ENCODE peak calls at places on chromosome X, in six cellular contexts. One of them, this sample, is unnamed.

GRCh38 chrX:122094611-122095010 is 1047.2 kb downstream of the GLUD2 start:
- DNase-seq in tibial nerve: no peak
- DNase-seq in SK-N-SH: no peak
- DNase-seq in stomach: no peak
- DNase-seq in sigmoid colon: no peak
- DNase-seq in HepG2: no peak
- DNase-seq in this sample: no peak

GRCh38 chrX:140057001-140057411 is 91.7 kb upstream of the CXorf66 start:
- DNase-seq in HepG2: peak; percentile 51
- DNase-seq in sigmoid colon: peak; percentile 80
- DNase-seq in stomach: peak; percentile 80
- DNase-seq in SK-N-SH: peak; percentile 65
- DNase-seq in tibial nerve: peak; percentile 46
- DNase-seq in this sample: peak; percentile 67

GRCh38 chrX:121011254-121011653 is 25.7 kb upstream of the CT47A1 start:
- DNase-seq in tibial nerve: no peak
- DNase-seq in HepG2: peak; percentile 52
- DNase-seq in stomach: no peak
- DNase-seq in SK-N-SH: no peak
- DNase-seq in sigmoid colon: no peak
- DNase-seq in this sample: no peak

GRCh38 chrX:34300871-34301270 is 168.8 kb upstream of the FAM47A start:
- DNase-seq in sigmoid colon: no peak
- DNase-seq in HepG2: peak; percentile 6
- DNase-seq in SK-N-SH: peak; percentile 13
- DNase-seq in stomach: no peak
- DNase-seq in tibial nerve: no peak
- DNase-seq in this sample: no peak

GRCh38 chrX:7054219-7055206 is 93.0 kb upstream of the STS start:
- DNase-seq in stomach: no peak
- DNase-seq in SK-N-SH: no peak
- DNase-seq in sigmoid colon: no peak
- DNase-seq in HepG2: no peak
- DNase-seq in tibial nerve: no peak
- DNase-seq in this sample: no peak

GRCh38 chrX:40459576-40460158 is 121.1 kb upstream of the ATP6AP2 start:
- DNase-seq in sigmoid colon: no peak
- DNase-seq in SK-N-SH: peak; percentile 43
- DNase-seq in stomach: no peak
- DNase-seq in HepG2: no peak
- DNase-seq in tibial nerve: no peak
- DNase-seq in this sample: no peak

GRCh38 chrX:43514820-43515219 is 141.3 kb upstream of the MAOA start:
- DNase-seq in HepG2: no peak
- DNase-seq in tibial nerve: no peak
- DNase-seq in SK-N-SH: no peak
- DNase-seq in stomach: no peak
- DNase-seq in sigmoid colon: no peak
- DNase-seq in this sample: no peak

GRCh38 chrX:15674514-15674898 is 9.9 kb upstream of the CLTRN start:
- DNase-seq in HepG2: peak; percentile 91
- DNase-seq in stomach: peak; percentile 98
- DNase-seq in SK-N-SH: peak; percentile 86
- DNase-seq in tibial nerve: peak; percentile 88
- DNase-seq in sigmoid colon: peak; percentile 99
- DNase-seq in this sample: peak; percentile 97

GRCh38 chrX:38837389-38837788 is 36.1 kb downstream of the MID1IP1 start:
- DNase-seq in stomach: no peak
- DNase-seq in tibial nerve: no peak
- DNase-seq in SK-N-SH: no peak
- DNase-seq in HepG2: no peak
- DNase-seq in sigmoid colon: no peak
- DNase-seq in this sample: no peak

GRCh38 chrX:68419934-68420333 is 13.4 kb downstream of the OPHN1 start:
- DNase-seq in SK-N-SH: no peak
- DNase-seq in HepG2: no peak
- DNase-seq in tibial nerve: no peak
- DNase-seq in sigmoid colon: no peak
- DNase-seq in stomach: no peak
- DNase-seq in this sample: no peak

GRCh38 chrX:71106427-71106826 is at the start of gene CXorf65:
- DNase-seq in HepG2: no peak
- DNase-seq in SK-N-SH: no peak
- DNase-seq in sigmoid colon: no peak
- DNase-seq in tibial nerve: no peak
- DNase-seq in stomach: no peak
- DNase-seq in this sample: no peak

GRCh38 chrX:68440940-68441339 is 7.6 kb upstream of the OPHN1 start:
- DNase-seq in SK-N-SH: peak; percentile 42
- DNase-seq in tibial nerve: peak; percentile 33
- DNase-seq in sigmoid colon: peak; percentile 88
- DNase-seq in stomach: peak; percentile 79
- DNase-seq in HepG2: peak; percentile 12
- DNase-seq in this sample: peak; percentile 72

GRCh38 chrX:9859711-9860555 is 73.7 kb downstream of the SHROOM2 start:
- DNase-seq in HepG2: no peak
- DNase-seq in SK-N-SH: no peak
- DNase-seq in stomach: no peak
- DNase-seq in tibial nerve: no peak
- DNase-seq in sigmoid colon: no peak
- DNase-seq in this sample: no peak

GRCh38 chrX:40465735-40466551 is 114.8 kb upstream of the ATP6AP2 start:
- DNase-seq in HepG2: no peak
- DNase-seq in sigmoid colon: no peak
- DNase-seq in tibial nerve: no peak
- DNase-seq in SK-N-SH: no peak
- DNase-seq in stomach: no peak
- DNase-seq in this sample: no peak

GRCh38 chrX:48894891-48895290 is 2.7 kb downstream of the TIMM17B start:
- DNase-seq in SK-N-SH: no peak
- DNase-seq in stomach: no peak
- DNase-seq in sigmoid colon: no peak
- DNase-seq in tibial nerve: no peak
- DNase-seq in HepG2: no peak
- DNase-seq in this sample: no peak

GRCh38 chrX:150219374-150220185 is 143.5 kb upstream of the MAMLD1 start:
- DNase-seq in tibial nerve: no peak
- DNase-seq in stomach: no peak
- DNase-seq in SK-N-SH: no peak
- DNase-seq in HepG2: no peak
- DNase-seq in sigmoid colon: no peak
- DNase-seq in this sample: no peak

GRCh38 chrX:73903941-73904340 is 340.9 kb downstream of the CHIC1 start:
- DNase-seq in sigmoid colon: no peak
- DNase-seq in SK-N-SH: no peak
- DNase-seq in tibial nerve: no peak
- DNase-seq in stomach: no peak
- DNase-seq in HepG2: no peak
- DNase-seq in this sample: no peak

GRCh38 chrX:121322159-121322558 is 274.7 kb downstream of the GLUD2 start:
- DNase-seq in SK-N-SH: no peak
- DNase-seq in HepG2: no peak
- DNase-seq in sigmoid colon: no peak
- DNase-seq in tibial nerve: no peak
- DNase-seq in stomach: no peak
- DNase-seq in this sample: no peak

GRCh38 chrX:154727418-154728323 is 23.2 kb downstream of the GAB3 start:
- DNase-seq in sigmoid colon: peak; percentile 88
- DNase-seq in stomach: no peak
- DNase-seq in HepG2: no peak
- DNase-seq in tibial nerve: peak; percentile 33
- DNase-seq in SK-N-SH: no peak
- DNase-seq in this sample: peak; percentile 47

GRCh38 chrX:77450415-77450814 is 3.2 kb downstream of the FGF16 start:
- DNase-seq in tibial nerve: no peak
- DNase-seq in HepG2: no peak
- DNase-seq in sigmoid colon: no peak
- DNase-seq in stomach: no peak
- DNase-seq in SK-N-SH: no peak
- DNase-seq in this sample: no peak

GRCh38 chrX:41667631-41668030 is 21.1 kb upstream of the GPR34 start:
- DNase-seq in stomach: no peak
- DNase-seq in sigmoid colon: no peak
- DNase-seq in HepG2: no peak
- DNase-seq in tibial nerve: no peak
- DNase-seq in SK-N-SH: no peak
- DNase-seq in this sample: no peak

GRCh38 chrX:150934453-150934852 is 36.0 kb upstream of the CD99L2 start:
- DNase-seq in SK-N-SH: no peak
- DNase-seq in sigmoid colon: peak; percentile 71
- DNase-seq in HepG2: no peak
- DNase-seq in stomach: no peak
- DNase-seq in tibial nerve: no peak
- DNase-seq in this sample: peak; percentile 16

GRCh38 chrX:43956034-43956433 is 17.2 kb downstream of the NDP start:
- DNase-seq in HepG2: no peak
- DNase-seq in sigmoid colon: no peak
- DNase-seq in SK-N-SH: no peak
- DNase-seq in stomach: no peak
- DNase-seq in tibial nerve: no peak
- DNase-seq in this sample: no peak

GRCh38 chrX:74251006-74251930 is 52.7 kb upstream of the ZCCHC13 start:
- DNase-seq in tibial nerve: no peak
- DNase-seq in SK-N-SH: no peak
- DNase-seq in stomach: no peak
- DNase-seq in sigmoid colon: no peak
- DNase-seq in HepG2: peak; percentile 80
- DNase-seq in this sample: peak; percentile 15

GRCh38 chrX:14963447-14964236 is 90.4 kb downstream of the MOSPD2 start:
- DNase-seq in HepG2: no peak
- DNase-seq in sigmoid colon: no peak
- DNase-seq in stomach: no peak
- DNase-seq in SK-N-SH: no peak
- DNase-seq in tibial nerve: no peak
- DNase-seq in this sample: no peak

DNA sequence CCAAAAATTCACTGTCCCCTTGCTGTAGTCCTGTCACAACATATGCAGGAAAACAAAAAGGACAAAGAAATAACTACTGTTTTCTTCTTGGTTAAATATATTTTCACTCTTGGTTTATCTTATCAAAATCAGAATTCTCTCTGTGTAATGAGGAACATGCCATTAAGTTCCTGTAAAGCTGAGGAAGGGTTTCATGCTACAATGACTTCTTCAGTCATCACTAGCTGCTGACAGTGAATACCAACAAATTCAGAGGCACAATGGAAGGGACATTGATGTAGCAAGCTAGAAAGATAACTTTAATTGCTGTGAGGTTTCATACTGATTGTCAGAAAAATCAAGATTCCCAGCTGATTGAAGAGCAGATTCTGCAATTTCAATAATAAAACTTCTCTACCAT is 782.9 kb upstream of the HTR2C start:
- DNase-seq in tibial nerve: no peak
- DNase-seq in SK-N-SH: no peak
- DNase-seq in sigmoid colon: no peak
- DNase-seq in stomach: no peak
- DNase-seq in HepG2: no peak
- DNase-seq in this sample: no peak
- TF ChIP-seq EP300 in tibial nerve: no peak
- TF ChIP-seq EP300 in SK-N-SH: no peak
- TF ChIP-seq EP300 in sigmoid colon: no peak
- TF ChIP-seq EP300 in stomach: no peak
- TF ChIP-seq EP300 in HepG2: no peak
- TF ChIP-seq EP300 in this sample: no peak

DNA sequence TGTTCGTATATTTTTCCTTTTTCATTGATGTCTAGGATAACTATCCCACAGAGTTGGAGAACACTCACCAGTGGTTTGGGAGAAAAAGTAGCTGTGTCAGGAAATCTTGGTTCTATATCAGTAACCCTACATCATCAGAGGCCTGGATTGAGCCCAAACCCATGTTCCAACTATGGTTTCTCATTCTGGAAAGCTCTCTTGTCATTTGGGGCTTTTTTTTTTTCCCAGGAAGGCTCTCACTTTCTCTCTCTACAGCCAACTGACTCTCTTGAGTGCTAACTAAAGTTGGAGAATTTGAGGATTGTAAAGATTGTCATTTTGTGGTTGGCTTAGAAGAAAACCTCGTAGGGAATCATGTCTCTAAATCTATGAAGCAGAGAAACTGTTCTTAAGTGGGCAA is 228.1 kb upstream of the DIPK2B start:
- DNase-seq in SK-N-SH: no peak
- DNase-seq in tibial nerve: no peak
- DNase-seq in HepG2: no peak
- DNase-seq in sigmoid colon: no peak
- DNase-seq in stomach: no peak
- DNase-seq in this sample: no peak
- H3K27ac ChIP-seq in SK-N-SH: peak overlapping the region; percentile 33
- H3K27ac ChIP-seq in tibial nerve: no peak overlapping the region
- H3K27ac ChIP-seq in HepG2: no peak overlapping the region
- H3K27ac ChIP-seq in sigmoid colon: no peak overlapping the region
- H3K27ac ChIP-seq in stomach: no peak overlapping the region
- H3K27ac ChIP-seq in this sample: no peak overlapping the region

DNA sequence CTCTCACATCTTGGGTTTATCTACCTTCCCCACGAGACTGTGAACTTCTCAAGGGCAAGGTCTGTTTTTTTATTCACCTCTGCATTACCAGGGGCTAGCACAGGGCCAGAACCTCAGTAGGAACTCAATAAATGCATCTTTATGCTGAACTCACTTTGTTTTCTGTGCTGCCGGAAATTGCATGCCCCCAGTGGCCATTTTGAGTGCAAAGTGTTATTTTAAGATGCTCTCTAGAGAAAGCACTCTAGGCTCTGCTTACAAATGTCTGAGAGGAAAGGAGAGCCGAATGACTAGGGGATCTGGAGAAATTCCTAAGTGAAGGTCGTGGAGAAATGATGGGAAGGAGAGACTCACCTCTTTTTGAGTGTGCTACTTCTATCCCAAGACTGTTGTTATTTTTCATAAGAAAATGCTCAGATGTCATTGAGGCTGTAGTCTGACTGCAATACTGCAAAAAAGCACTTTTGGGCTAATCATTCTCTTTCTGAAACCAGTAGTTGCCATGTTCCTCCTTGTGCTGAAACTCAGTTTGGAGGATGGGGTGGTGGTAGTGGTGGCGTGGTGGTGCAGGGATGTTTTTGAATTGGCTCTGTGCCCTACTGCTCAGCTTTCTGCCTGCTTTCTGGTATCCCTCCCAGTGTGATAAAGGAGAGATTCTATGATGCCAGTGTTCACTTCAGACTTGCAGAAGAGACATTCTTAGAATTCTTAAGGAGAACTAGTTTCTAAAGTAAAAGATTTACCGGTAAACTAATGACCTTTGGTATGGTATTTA is 41.3 kb downstream of the DOCK11 start:
- DNase-seq in HepG2: no peak
- DNase-seq in stomach: no peak
- DNase-seq in SK-N-SH: peak; percentile 18
- DNase-seq in sigmoid colon: no peak
- DNase-seq in tibial nerve: no peak
- DNase-seq in this sample: no peak
- H3K4me1 ChIP-seq in HepG2: no peaks in the 10 kb centered on the region
- H3K4me1 ChIP-seq in stomach: peaks cover 19% of the 10 kb centered on the region
- H3K4me1 ChIP-seq in SK-N-SH: no peaks in the 10 kb centered on the region
- H3K4me1 ChIP-seq in sigmoid colon: peaks cover 14% of the 10 kb centered on the region
- H3K4me1 ChIP-seq in tibial nerve: peaks cover 15% of the 10 kb centered on the region
- H3K4me1 ChIP-seq in this sample: peaks cover 6% of the 10 kb centered on the region

DNA sequence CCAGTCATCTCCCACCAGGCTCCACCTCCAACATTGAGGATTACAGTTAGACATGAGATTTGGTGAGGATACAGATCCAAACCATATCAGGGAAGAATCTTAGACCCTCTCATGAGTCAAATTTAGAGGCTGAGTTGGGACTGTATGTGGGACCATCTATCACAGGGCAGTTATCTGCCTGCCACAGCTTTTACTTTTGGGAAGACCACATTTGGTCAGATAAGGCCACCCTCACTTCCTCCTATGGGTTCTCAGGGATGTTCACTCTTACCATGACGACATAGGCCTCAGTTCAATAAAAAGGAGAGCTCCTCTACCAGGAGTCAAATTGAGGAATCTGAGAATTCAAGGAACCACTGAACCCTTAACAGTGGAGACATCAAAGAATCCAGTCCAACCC is 2.1 kb downstream of the MAGEB2 start:
- DNase-seq in tibial nerve: no peak
- DNase-seq in sigmoid colon: no peak
- DNase-seq in HepG2: no peak
- DNase-seq in stomach: no peak
- DNase-seq in SK-N-SH: no peak
- DNase-seq in this sample: no peak
- TF ChIP-seq EP300 in tibial nerve: no peak
- TF ChIP-seq EP300 in sigmoid colon: no peak
- TF ChIP-seq EP300 in HepG2: no peak
- TF ChIP-seq EP300 in stomach: no peak
- TF ChIP-seq EP300 in SK-N-SH: no peak
- TF ChIP-seq EP300 in this sample: no peak

This sample was measured in transverse colon.